ENCODE peak calls at places on chromosomes 16 and 17, in ten cellular contexts. One of them, this sample, is unnamed. For H3K36me3 and H3K27me3, the result is how much of the 10 kb centered on the place peaks cover.

GRCh38 chr17:39705786-39706348 is 6.0 kb downstream of the ERBB2 start:
- DNase-seq in cardiac muscle cell: no peak
- DNase-seq in BJ: no peak
- DNase-seq in prostate gland: peak
- DNase-seq in stomach: peak
- DNase-seq in ascending aorta: no peak
- DNase-seq in HCT116: peak
- DNase-seq in IMR-90: no peak
- DNase-seq in fibroblast of lung: no peak
- DNase-seq in RWPE2: no peak
- DNase-seq in this sample: no peak

GRCh38 chr17:76432004-76432403 is 20.9 kb downstream of the UBE2O start:
- DNase-seq in RWPE2: no peak
- DNase-seq in cardiac muscle cell: peak
- DNase-seq in IMR-90: no peak
- DNase-seq in HCT116: no peak
- DNase-seq in fibroblast of lung: no peak
- DNase-seq in prostate gland: no peak
- DNase-seq in stomach: no peak
- DNase-seq in BJ: no peak
- DNase-seq in ascending aorta: no peak
- DNase-seq in this sample: no peak

GRCh38 chr16:50011707-50012106 is 13.3 kb upstream of the CNEP1R1 start:
- DNase-seq in HCT116: no peak
- DNase-seq in ascending aorta: no peak
- DNase-seq in stomach: no peak
- DNase-seq in BJ: no peak
- DNase-seq in cardiac muscle cell: peak
- DNase-seq in RWPE2: no peak
- DNase-seq in prostate gland: no peak
- DNase-seq in IMR-90: no peak
- DNase-seq in fibroblast of lung: peak
- DNase-seq in this sample: no peak

GRCh38 chr16:2715519-2715918 is 4.5 kb downstream of the PRSS27 start:
- DNase-seq in RWPE2: peak
- DNase-seq in prostate gland: peak
- DNase-seq in ascending aorta: peak
- DNase-seq in IMR-90: peak
- DNase-seq in BJ: no peak
- DNase-seq in fibroblast of lung: peak
- DNase-seq in stomach: peak
- DNase-seq in cardiac muscle cell: peak
- DNase-seq in HCT116: no peak
- DNase-seq in this sample: no peak

GRCh38 chr16:57023541-57024249 is 34.3 kb downstream of the NLRC5 start:
- DNase-seq in cardiac muscle cell: no peak
- DNase-seq in IMR-90: no peak
- DNase-seq in prostate gland: no peak
- DNase-seq in BJ: no peak
- DNase-seq in ascending aorta: no peak
- DNase-seq in RWPE2: no peak
- DNase-seq in stomach: no peak
- DNase-seq in HCT116: no peak
- DNase-seq in fibroblast of lung: no peak
- DNase-seq in this sample: no peak

GRCh38 chr16:31453255-31454204 is 5.8 kb upstream of the ARMC5 start:
- DNase-seq in prostate gland: no peak
- DNase-seq in stomach: no peak
- DNase-seq in ascending aorta: peak
- DNase-seq in RWPE2: peak
- DNase-seq in IMR-90: peak
- DNase-seq in BJ: no peak
- DNase-seq in cardiac muscle cell: peak
- DNase-seq in fibroblast of lung: peak
- DNase-seq in HCT116: no peak
- DNase-seq in this sample: no peak

GRCh38 chr17:14107889-14108288 is 38.6 kb downstream of the COX10 start:
- DNase-seq in cardiac muscle cell: no peak
- DNase-seq in prostate gland: no peak
- DNase-seq in RWPE2: no peak
- DNase-seq in stomach: no peak
- DNase-seq in ascending aorta: no peak
- DNase-seq in BJ: no peak
- DNase-seq in IMR-90: peak
- DNase-seq in HCT116: no peak
- DNase-seq in fibroblast of lung: no peak
- DNase-seq in this sample: no peak

GRCh38 chr17:9529033-9529748 is 46.4 kb downstream of the STX8 start:
- DNase-seq in BJ: no peak
- DNase-seq in ascending aorta: no peak
- DNase-seq in IMR-90: peak
- DNase-seq in fibroblast of lung: peak
- DNase-seq in RWPE2: no peak
- DNase-seq in cardiac muscle cell: peak
- DNase-seq in stomach: no peak
- DNase-seq in HCT116: no peak
- DNase-seq in prostate gland: no peak
- DNase-seq in this sample: no peak

GRCh38 chr16:70588565-70588964 is 57.8 kb upstream of the IL34 start:
- DNase-seq in fibroblast of lung: peak
- DNase-seq in HCT116: no peak
- DNase-seq in ascending aorta: no peak
- DNase-seq in IMR-90: peak
- DNase-seq in prostate gland: no peak
- DNase-seq in cardiac muscle cell: peak
- DNase-seq in BJ: no peak
- DNase-seq in RWPE2: no peak
- DNase-seq in stomach: no peak
- DNase-seq in this sample: no peak

GRCh38 chr17:47996201-47996600 is 25.3 kb downstream of the CDK5RAP3 start:
- DNase-seq in RWPE2: no peak
- DNase-seq in HCT116: no peak
- DNase-seq in fibroblast of lung: no peak
- DNase-seq in BJ: no peak
- DNase-seq in stomach: no peak
- DNase-seq in IMR-90: no peak
- DNase-seq in cardiac muscle cell: no peak
- DNase-seq in prostate gland: no peak
- DNase-seq in ascending aorta: no peak
- DNase-seq in this sample: no peak

GRCh38 chr17:81075307-81075706 is 40.4 kb downstream of the BAIAP2 start:
- DNase-seq in RWPE2: no peak
- DNase-seq in HCT116: no peak
- DNase-seq in fibroblast of lung: no peak
- DNase-seq in cardiac muscle cell: no peak
- DNase-seq in prostate gland: no peak
- DNase-seq in BJ: no peak
- DNase-seq in stomach: no peak
- DNase-seq in IMR-90: no peak
- DNase-seq in ascending aorta: no peak
- DNase-seq in this sample: no peak

GRCh38 chr16:2147981-2148671 is at the start of gene RAB26:
- DNase-seq in ascending aorta: peak
- DNase-seq in prostate gland: peak
- DNase-seq in BJ: no peak
- DNase-seq in cardiac muscle cell: peak
- DNase-seq in HCT116: no peak
- DNase-seq in RWPE2: peak
- DNase-seq in IMR-90: peak
- DNase-seq in stomach: peak
- DNase-seq in fibroblast of lung: peak
- DNase-seq in this sample: no peak

GRCh38 chr17:80705988-80706387 is 161.3 kb downstream of the RPTOR start:
- DNase-seq in BJ: no peak
- DNase-seq in fibroblast of lung: peak
- DNase-seq in IMR-90: no peak
- DNase-seq in cardiac muscle cell: no peak
- DNase-seq in HCT116: no peak
- DNase-seq in RWPE2: no peak
- DNase-seq in stomach: no peak
- DNase-seq in prostate gland: no peak
- DNase-seq in ascending aorta: no peak
- DNase-seq in this sample: no peak

GRCh38 chr17:77418609-77419008 is 277.8 kb downstream of the SEC14L1 start:
- DNase-seq in stomach: no peak
- DNase-seq in prostate gland: no peak
- DNase-seq in cardiac muscle cell: no peak
- DNase-seq in BJ: no peak
- DNase-seq in RWPE2: no peak
- DNase-seq in IMR-90: no peak
- DNase-seq in HCT116: no peak
- DNase-seq in ascending aorta: no peak
- DNase-seq in fibroblast of lung: no peak
- DNase-seq in this sample: no peak

GRCh38 chr16:15033309-15033707 is 22.6 kb downstream of the NTAN1 start:
- DNase-seq in ascending aorta: no peak
- DNase-seq in fibroblast of lung: no peak
- DNase-seq in stomach: no peak
- DNase-seq in prostate gland: no peak
- DNase-seq in RWPE2: peak
- DNase-seq in cardiac muscle cell: no peak
- DNase-seq in HCT116: no peak
- DNase-seq in BJ: no peak
- DNase-seq in IMR-90: no peak
- DNase-seq in this sample: no peak
- H3K36me3 ChIP-seq in ascending aorta: half or more
- H3K36me3 ChIP-seq in fibroblast of lung: under half
- H3K36me3 ChIP-seq in stomach: half or more
- H3K36me3 ChIP-seq in prostate gland: under half
- H3K36me3 ChIP-seq in RWPE2: half or more
- H3K36me3 ChIP-seq in cardiac muscle cell: half or more
- H3K36me3 ChIP-seq in HCT116: under half
- H3K36me3 ChIP-seq in BJ: under half
- H3K36me3 ChIP-seq in IMR-90: half or more
- H3K36me3 ChIP-seq in this sample: half or more

DNA sequence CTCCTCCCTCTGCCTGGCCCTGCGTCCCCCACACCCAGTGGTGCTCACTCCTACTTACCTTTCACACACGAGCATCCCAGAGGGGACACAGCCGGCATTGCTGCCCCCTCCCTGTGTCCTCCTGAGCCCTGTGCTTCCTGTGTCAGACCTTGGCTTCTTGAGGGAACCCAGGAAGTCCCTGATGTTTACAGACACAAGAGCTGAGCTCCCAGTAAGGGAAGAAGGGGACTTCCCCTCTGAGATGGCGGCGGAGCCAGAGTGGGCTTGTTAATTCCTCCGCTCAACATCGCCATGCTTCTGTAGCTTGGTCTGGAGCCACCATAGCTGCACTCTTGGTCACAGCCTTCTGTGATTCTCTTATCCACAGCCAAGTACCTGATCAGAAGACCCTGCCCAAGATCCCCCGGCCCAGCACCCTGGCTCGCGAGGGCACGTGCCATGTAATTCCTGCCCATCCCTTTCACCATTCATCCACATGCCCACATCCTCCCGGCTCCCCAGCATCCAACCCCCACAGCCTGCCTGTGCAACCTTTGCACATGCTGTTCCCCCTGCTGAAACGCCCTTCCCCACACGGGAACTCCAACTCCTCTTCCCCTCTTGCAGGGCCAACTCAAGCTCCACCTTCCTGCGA is 127.4 kb upstream of the FOXF1 start:
- DNase-seq in RWPE2: no peak
- DNase-seq in prostate gland: no peak
- DNase-seq in ascending aorta: no peak
- DNase-seq in BJ: no peak
- DNase-seq in HCT116: no peak
- DNase-seq in cardiac muscle cell: no peak
- DNase-seq in fibroblast of lung: no peak
- DNase-seq in stomach: no peak
- DNase-seq in IMR-90: no peak
- DNase-seq in this sample: no peak
- H3K27me3 ChIP-seq in RWPE2: under half
- H3K27me3 ChIP-seq in prostate gland: under half
- H3K27me3 ChIP-seq in ascending aorta: under half
- H3K27me3 ChIP-seq in BJ: under half
- H3K27me3 ChIP-seq in HCT116: under half
- H3K27me3 ChIP-seq in cardiac muscle cell: under half
- H3K27me3 ChIP-seq in fibroblast of lung: under half
- H3K27me3 ChIP-seq in stomach: under half
- H3K27me3 ChIP-seq in IMR-90: under half
- H3K27me3 ChIP-seq in this sample: under half

GRCh38 chr17:18326572-18326971 is 11.5 kb downstream of the SMCR8 start:
- DNase-seq in RWPE2: no peak
- DNase-seq in IMR-90: no peak
- DNase-seq in BJ: no peak
- DNase-seq in stomach: no peak
- DNase-seq in cardiac muscle cell: no peak
- DNase-seq in ascending aorta: no peak
- DNase-seq in HCT116: no peak
- DNase-seq in prostate gland: no peak
- DNase-seq in fibroblast of lung: no peak
- DNase-seq in this sample: no peak
- H3K36me3 ChIP-seq in RWPE2: half or more
- H3K36me3 ChIP-seq in IMR-90: under half
- H3K36me3 ChIP-seq in BJ: under half
- H3K36me3 ChIP-seq in stomach: half or more
- H3K36me3 ChIP-seq in cardiac muscle cell: under half
- H3K36me3 ChIP-seq in ascending aorta: half or more
- H3K36me3 ChIP-seq in HCT116: under half
- H3K36me3 ChIP-seq in prostate gland: under half
- H3K36me3 ChIP-seq in fibroblast of lung: under half
- H3K36me3 ChIP-seq in this sample: half or more

GRCh38 chr16:67656344-67657016 is 3.6 kb downstream of the ACD start:
- DNase-seq in prostate gland: no peak
- DNase-seq in stomach: no peak
- DNase-seq in fibroblast of lung: no peak
- DNase-seq in HCT116: no peak
- DNase-seq in cardiac muscle cell: no peak
- DNase-seq in ascending aorta: no peak
- DNase-seq in BJ: no peak
- DNase-seq in RWPE2: no peak
- DNase-seq in IMR-90: no peak
- DNase-seq in this sample: no peak

GRCh38 chr16:67654069-67654911 is 5.8 kb downstream of the ACD start:
- DNase-seq in RWPE2: no peak
- DNase-seq in fibroblast of lung: no peak
- DNase-seq in stomach: no peak
- DNase-seq in prostate gland: no peak
- DNase-seq in IMR-90: no peak
- DNase-seq in ascending aorta: no peak
- DNase-seq in cardiac muscle cell: no peak
- DNase-seq in HCT116: no peak
- DNase-seq in BJ: no peak
- DNase-seq in this sample: no peak

GRCh38 chr16:67653131-67654068 is 6.7 kb downstream of the ACD start:
- DNase-seq in prostate gland: no peak
- DNase-seq in stomach: no peak
- DNase-seq in IMR-90: no peak
- DNase-seq in cardiac muscle cell: peak
- DNase-seq in RWPE2: no peak
- DNase-seq in ascending aorta: no peak
- DNase-seq in HCT116: no peak
- DNase-seq in fibroblast of lung: no peak
- DNase-seq in BJ: no peak
- DNase-seq in this sample: peak

GRCh38 chr16:67657017-67657608 is 2.9 kb downstream of the ACD start:
- DNase-seq in ascending aorta: no peak
- DNase-seq in BJ: no peak
- DNase-seq in fibroblast of lung: no peak
- DNase-seq in RWPE2: no peak
- DNase-seq in IMR-90: no peak
- DNase-seq in cardiac muscle cell: no peak
- DNase-seq in prostate gland: no peak
- DNase-seq in stomach: no peak
- DNase-seq in HCT116: no peak
- DNase-seq in this sample: no peak

GRCh38 chr16:67655363-67655762 is 4.7 kb downstream of the ACD start:
- DNase-seq in RWPE2: no peak
- DNase-seq in stomach: no peak
- DNase-seq in ascending aorta: no peak
- DNase-seq in HCT116: no peak
- DNase-seq in prostate gland: no peak
- DNase-seq in IMR-90: no peak
- DNase-seq in BJ: no peak
- DNase-seq in cardiac muscle cell: no peak
- DNase-seq in fibroblast of lung: no peak
- DNase-seq in this sample: no peak
- H3K27me3 ChIP-seq in RWPE2: under half
- H3K27me3 ChIP-seq in stomach: under half
- H3K27me3 ChIP-seq in ascending aorta: under half
- H3K27me3 ChIP-seq in HCT116: under half
- H3K27me3 ChIP-seq in prostate gland: under half
- H3K27me3 ChIP-seq in IMR-90: under half
- H3K27me3 ChIP-seq in BJ: under half
- H3K27me3 ChIP-seq in cardiac muscle cell: under half
- H3K27me3 ChIP-seq in fibroblast of lung: under half
- H3K27me3 ChIP-seq in this sample: under half